ENCODE peak calls at places on chromosome 13, in ten cellular contexts. One of them, this sample, is unnamed.

GRCh38 chr13:66207610-66208009 is 1022.5 kb downstream of the PCDH9 start:
- DNase-seq in IMR-90: no peak
- DNase-seq in uterus: no peak
- DNase-seq in erythroblast: no peak
- DNase-seq in Peyer's patch: no peak
- DNase-seq in sigmoid colon: no peak
- DNase-seq in NB4: no peak
- DNase-seq in GM12891: no peak
- DNase-seq in body of pancreas: no peak
- DNase-seq in spleen: no peak
- DNase-seq in this sample: no peak

GRCh38 chr13:84985860-84986259 is 813.4 kb downstream of the SLITRK6 start:
- DNase-seq in IMR-90: no peak
- DNase-seq in uterus: no peak
- DNase-seq in erythroblast: peak
- DNase-seq in Peyer's patch: no peak
- DNase-seq in sigmoid colon: no peak
- DNase-seq in NB4: no peak
- DNase-seq in GM12891: no peak
- DNase-seq in body of pancreas: no peak
- DNase-seq in spleen: no peak
- DNase-seq in this sample: no peak

GRCh38 chr13:103371271-103371670 is 305.1 kb upstream of the SLC10A2 start:
- DNase-seq in IMR-90: no peak
- DNase-seq in uterus: no peak
- DNase-seq in erythroblast: no peak
- DNase-seq in Peyer's patch: no peak
- DNase-seq in sigmoid colon: no peak
- DNase-seq in NB4: no peak
- DNase-seq in GM12891: no peak
- DNase-seq in body of pancreas: no peak
- DNase-seq in spleen: no peak
- DNase-seq in this sample: no peak

GRCh38 chr13:25330541-25330940 is 29.1 kb downstream of the NUP58 start:
- DNase-seq in IMR-90: peak
- DNase-seq in uterus: no peak
- DNase-seq in erythroblast: no peak
- DNase-seq in Peyer's patch: no peak
- DNase-seq in sigmoid colon: no peak
- DNase-seq in NB4: no peak
- DNase-seq in GM12891: no peak
- DNase-seq in body of pancreas: no peak
- DNase-seq in spleen: no peak
- DNase-seq in this sample: no peak

GRCh38 chr13:110290153-110290552 is 16.8 kb downstream of the COL4A1 start:
- DNase-seq in IMR-90: no peak
- DNase-seq in uterus: no peak
- DNase-seq in erythroblast: no peak
- DNase-seq in Peyer's patch: no peak
- DNase-seq in sigmoid colon: peak
- DNase-seq in NB4: no peak
- DNase-seq in GM12891: no peak
- DNase-seq in body of pancreas: no peak
- DNase-seq in spleen: no peak
- DNase-seq in this sample: no peak

GRCh38 chr13:113429608-113429985 is 23.7 kb downstream of the ADPRHL1 start:
- DNase-seq in IMR-90: no peak
- DNase-seq in uterus: no peak
- DNase-seq in erythroblast: no peak
- DNase-seq in Peyer's patch: no peak
- DNase-seq in sigmoid colon: no peak
- DNase-seq in NB4: peak
- DNase-seq in GM12891: no peak
- DNase-seq in body of pancreas: no peak
- DNase-seq in spleen: no peak
- DNase-seq in this sample: no peak

GRCh38 chr13:106446011-106446410 is 89.5 kb downstream of the EFNB2 start:
- DNase-seq in IMR-90: peak
- DNase-seq in uterus: no peak
- DNase-seq in erythroblast: no peak
- DNase-seq in Peyer's patch: no peak
- DNase-seq in sigmoid colon: no peak
- DNase-seq in NB4: no peak
- DNase-seq in GM12891: no peak
- DNase-seq in body of pancreas: no peak
- DNase-seq in spleen: no peak
- DNase-seq in this sample: no peak

GRCh38 chr13:65756071-65756671 is 1474.0 kb downstream of the PCDH9 start:
- DNase-seq in IMR-90: no peak
- DNase-seq in uterus: no peak
- DNase-seq in erythroblast: no peak
- DNase-seq in Peyer's patch: no peak
- DNase-seq in sigmoid colon: no peak
- DNase-seq in NB4: no peak
- DNase-seq in GM12891: no peak
- DNase-seq in body of pancreas: no peak
- DNase-seq in spleen: no peak
- DNase-seq in this sample: no peak

GRCh38 chr13:48818495-48818961 is 157.2 kb upstream of the FNDC3A start:
- DNase-seq in IMR-90: peak
- DNase-seq in uterus: no peak
- DNase-seq in erythroblast: no peak
- DNase-seq in Peyer's patch: no peak
- DNase-seq in sigmoid colon: no peak
- DNase-seq in NB4: no peak
- DNase-seq in GM12891: no peak
- DNase-seq in body of pancreas: no peak
- DNase-seq in spleen: no peak
- DNase-seq in this sample: no peak

GRCh38 chr13:102846261-102847015 is 606 bp downstream of the ERCC5 start:
- DNase-seq in IMR-90: peak
- DNase-seq in uterus: peak
- DNase-seq in erythroblast: peak
- DNase-seq in Peyer's patch: peak
- DNase-seq in sigmoid colon: peak
- DNase-seq in NB4: peak
- DNase-seq in GM12891: no peak
- DNase-seq in body of pancreas: peak
- DNase-seq in spleen: peak
- DNase-seq in this sample: no peak

GRCh38 chr13:47109028-47109427 is 212.2 kb upstream of the HTR2A start:
- DNase-seq in IMR-90: no peak
- DNase-seq in uterus: no peak
- DNase-seq in erythroblast: no peak
- DNase-seq in Peyer's patch: no peak
- DNase-seq in sigmoid colon: no peak
- DNase-seq in NB4: peak
- DNase-seq in GM12891: no peak
- DNase-seq in body of pancreas: no peak
- DNase-seq in spleen: no peak
- DNase-seq in this sample: no peak

GRCh38 chr13:103935117-103935516 is 868.9 kb upstream of the SLC10A2 start:
- DNase-seq in IMR-90: no peak
- DNase-seq in uterus: no peak
- DNase-seq in erythroblast: no peak
- DNase-seq in Peyer's patch: no peak
- DNase-seq in sigmoid colon: no peak
- DNase-seq in NB4: no peak
- DNase-seq in GM12891: no peak
- DNase-seq in body of pancreas: no peak
- DNase-seq in spleen: no peak
- DNase-seq in this sample: no peak

GRCh38 chr13:91199866-91200265 is 147.6 kb upstream of the MIR17HG start:
- DNase-seq in IMR-90: no peak
- DNase-seq in uterus: no peak
- DNase-seq in erythroblast: no peak
- DNase-seq in Peyer's patch: no peak
- DNase-seq in sigmoid colon: no peak
- DNase-seq in NB4: no peak
- DNase-seq in GM12891: no peak
- DNase-seq in body of pancreas: no peak
- DNase-seq in spleen: no peak
- DNase-seq in this sample: no peak

GRCh38 chr13:85266331-85266730 is 532.9 kb downstream of the SLITRK6 start:
- DNase-seq in IMR-90: no peak
- DNase-seq in uterus: no peak
- DNase-seq in erythroblast: no peak
- DNase-seq in Peyer's patch: no peak
- DNase-seq in sigmoid colon: no peak
- DNase-seq in NB4: no peak
- DNase-seq in GM12891: no peak
- DNase-seq in body of pancreas: no peak
- DNase-seq in spleen: no peak
- DNase-seq in this sample: no peak

GRCh38 chr13:91456837-91457236 is 58.4 kb downstream of the GPC5 start:
- DNase-seq in IMR-90: no peak
- DNase-seq in uterus: no peak
- DNase-seq in erythroblast: no peak
- DNase-seq in Peyer's patch: no peak
- DNase-seq in sigmoid colon: no peak
- DNase-seq in NB4: no peak
- DNase-seq in GM12891: no peak
- DNase-seq in body of pancreas: no peak
- DNase-seq in spleen: no peak
- DNase-seq in this sample: no peak

GRCh38 chr13:98222081-98222554 is 45.0 kb upstream of the RNF113B start:
- DNase-seq in IMR-90: peak
- DNase-seq in uterus: no peak
- DNase-seq in erythroblast: peak
- DNase-seq in Peyer's patch: no peak
- DNase-seq in sigmoid colon: no peak
- DNase-seq in NB4: no peak
- DNase-seq in GM12891: no peak
- DNase-seq in body of pancreas: peak
- DNase-seq in spleen: no peak
- DNase-seq in this sample: no peak

GRCh38 chr13:36345438-36346221 is 564 bp downstream of the SPART start:
- DNase-seq in IMR-90: peak
- DNase-seq in uterus: peak
- DNase-seq in erythroblast: peak
- DNase-seq in Peyer's patch: peak
- DNase-seq in sigmoid colon: peak
- DNase-seq in NB4: peak
- DNase-seq in GM12891: peak
- DNase-seq in body of pancreas: peak
- DNase-seq in spleen: peak
- DNase-seq in this sample: no peak
- TF ChIP-seq POLR2A in IMR-90: peak
- TF ChIP-seq POLR2A in uterus: peak
- TF ChIP-seq POLR2A in erythroblast: peak
- TF ChIP-seq POLR2A in Peyer's patch: peak
- TF ChIP-seq POLR2A in sigmoid colon: no peak
- TF ChIP-seq POLR2A in NB4: peak
- TF ChIP-seq POLR2A in GM12891: no peak
- TF ChIP-seq POLR2A in body of pancreas: peak
- TF ChIP-seq POLR2A in spleen: peak
- TF ChIP-seq POLR2A in this sample: no peak

DNA sequence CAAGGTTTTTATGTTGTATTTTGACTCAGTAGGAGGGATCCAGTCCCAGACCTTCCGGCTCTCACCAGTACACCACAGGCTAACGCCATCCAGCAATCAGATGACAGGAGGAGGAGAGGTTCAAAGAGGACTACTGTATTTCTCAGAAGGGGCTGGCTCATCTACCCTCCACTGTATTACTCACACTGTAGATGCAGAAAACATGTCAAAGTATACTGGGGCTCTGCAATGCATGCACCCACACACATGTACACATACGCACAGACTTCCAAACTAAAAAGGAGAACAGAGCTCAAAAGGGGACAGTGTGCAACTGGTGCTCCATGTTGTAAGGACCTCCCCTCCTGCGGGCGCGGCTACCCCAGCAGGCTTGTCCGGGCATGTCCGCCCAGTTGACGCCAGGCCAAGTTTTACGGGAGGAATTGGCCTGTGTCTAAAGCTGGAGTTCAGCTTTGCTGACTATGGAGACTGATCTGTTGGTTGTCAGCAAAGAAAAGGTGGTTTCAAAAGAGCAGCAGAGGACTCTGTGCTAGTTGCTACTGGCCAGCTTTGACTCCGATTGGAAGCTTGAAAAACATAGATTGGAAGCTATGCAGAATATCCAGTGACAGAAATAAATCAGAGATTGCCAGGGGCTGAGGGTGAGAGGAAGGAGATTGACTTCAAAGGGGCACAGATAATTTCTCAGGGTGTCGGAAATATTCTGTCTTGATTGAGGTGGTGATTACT is 314.2 kb downstream of the DLEU7 start:
- DNase-seq in IMR-90: peak
- DNase-seq in uterus: peak
- DNase-seq in erythroblast: peak
- DNase-seq in Peyer's patch: peak
- DNase-seq in sigmoid colon: peak
- DNase-seq in NB4: no peak
- DNase-seq in GM12891: no peak
- DNase-seq in body of pancreas: peak
- DNase-seq in spleen: peak
- DNase-seq in this sample: no peak
- TF ChIP-seq POLR2A in IMR-90: peak
- TF ChIP-seq POLR2A in uterus: no peak
- TF ChIP-seq POLR2A in erythroblast: no peak
- TF ChIP-seq POLR2A in Peyer's patch: no peak
- TF ChIP-seq POLR2A in sigmoid colon: no peak
- TF ChIP-seq POLR2A in NB4: no peak
- TF ChIP-seq POLR2A in GM12891: no peak
- TF ChIP-seq POLR2A in body of pancreas: no peak
- TF ChIP-seq POLR2A in spleen: no peak
- TF ChIP-seq POLR2A in this sample: no peak

GRCh38 chr13:44764334-44764733 is 188.2 kb upstream of the TSC22D1 start:
- DNase-seq in IMR-90: no peak
- DNase-seq in uterus: no peak
- DNase-seq in erythroblast: no peak
- DNase-seq in Peyer's patch: peak
- DNase-seq in sigmoid colon: no peak
- DNase-seq in NB4: peak
- DNase-seq in GM12891: no peak
- DNase-seq in body of pancreas: peak
- DNase-seq in spleen: no peak
- DNase-seq in this sample: no peak
- TF ChIP-seq POLR2A in IMR-90: no peak
- TF ChIP-seq POLR2A in uterus: no peak
- TF ChIP-seq POLR2A in erythroblast: no peak
- TF ChIP-seq POLR2A in Peyer's patch: peak
- TF ChIP-seq POLR2A in sigmoid colon: no peak
- TF ChIP-seq POLR2A in NB4: no peak
- TF ChIP-seq POLR2A in GM12891: no peak
- TF ChIP-seq POLR2A in body of pancreas: peak
- TF ChIP-seq POLR2A in spleen: no peak
- TF ChIP-seq POLR2A in this sample: no peak

DNA sequence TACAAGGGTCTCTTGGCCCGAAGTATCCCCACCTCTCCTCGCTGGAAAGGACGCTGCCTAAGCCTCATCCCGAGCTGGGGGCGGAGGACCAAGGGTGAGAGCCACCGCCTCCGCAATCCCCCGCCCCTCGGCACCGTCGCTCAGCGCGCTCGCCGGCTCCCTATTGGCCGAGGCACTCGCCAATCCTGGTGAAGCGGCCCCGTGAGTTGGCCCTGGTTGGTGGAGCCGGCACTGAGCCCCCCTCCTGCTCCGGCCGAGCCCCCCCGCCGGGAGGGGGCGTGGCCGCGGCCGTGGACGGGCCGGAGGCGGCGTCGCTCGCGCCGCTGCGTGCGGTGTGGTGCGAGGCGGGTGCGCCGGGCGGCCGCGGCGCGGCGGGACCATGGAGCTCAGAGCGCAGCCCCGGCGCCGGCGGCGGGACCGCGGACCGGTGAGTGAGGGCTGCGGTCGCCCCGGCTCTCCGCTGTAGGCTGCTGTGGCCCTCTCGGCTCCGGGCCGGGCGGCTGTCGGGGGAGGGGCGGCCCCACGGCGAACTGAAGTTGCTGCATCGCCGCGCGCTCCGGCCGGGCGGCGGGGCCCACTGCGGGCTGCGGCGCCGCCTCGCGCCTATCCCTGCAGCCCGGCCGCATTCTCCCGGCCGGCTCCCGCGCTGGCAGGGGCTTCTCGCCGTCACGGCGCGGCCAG is at the start of gene WASF3:
- DNase-seq in IMR-90: peak
- DNase-seq in uterus: peak
- DNase-seq in erythroblast: peak
- DNase-seq in Peyer's patch: peak
- DNase-seq in sigmoid colon: peak
- DNase-seq in NB4: peak
- DNase-seq in GM12891: peak
- DNase-seq in body of pancreas: peak
- DNase-seq in spleen: peak
- DNase-seq in this sample: peak
- TF ChIP-seq POLR2A in IMR-90: peak
- TF ChIP-seq POLR2A in uterus: peak
- TF ChIP-seq POLR2A in erythroblast: no peak
- TF ChIP-seq POLR2A in Peyer's patch: no peak
- TF ChIP-seq POLR2A in sigmoid colon: no peak
- TF ChIP-seq POLR2A in NB4: no peak
- TF ChIP-seq POLR2A in GM12891: no peak
- TF ChIP-seq POLR2A in body of pancreas: peak
- TF ChIP-seq POLR2A in spleen: no peak
- TF ChIP-seq POLR2A in this sample: no peak

This sample was measured in GM12892.